ENCODE peak calls at places on chromosomes 6 and 20, in six cellular contexts. C, R, F, U, J and X are unnamed samples.

GRCh38 chr6:14511192-14511591 is 393.6 kb downstream of the CD83 start:
- DNase-seq in U (no peak), R (no peak), F (no peak), J (no peak), C (no peak), X (no peak)

GRCh38 chr6:166936079-166936787 is 20.1 kb downstream of the RNASET2 start:
- DNase-seq in U (peak; percentile 44), C (no peak), R (no peak), J (no peak), F (no peak), X (no peak)

GRCh38 chr6:77715588-77715987 is 62.7 kb downstream of the MEI4 start:
- DNase-seq in C (no peak), U (no peak), J (no peak), F (no peak), R (no peak), X (no peak)

GRCh38 chr6:31687860-31688693 is 7.2 kb upstream of the LY6G5C start:
- DNase-seq in C (no peak), J (no peak), R (no peak), U (no peak), F (no peak), X (no peak)

GRCh38 chr6:134021396-134022122 is 30.9 kb downstream of the SLC2A12 start:
- DNase-seq in J (no peak), F (no peak), U (no peak), C (no peak), R (no peak), X (no peak)

GRCh38 chr6:54846857-54847721 is 518 bp downstream of the FAM83B start:
- DNase-seq in J (no peak), R (no peak), C (no peak), F (no peak), U (no peak), X (peak; percentile 33)

GRCh38 chr20:61057313-61058171 is 194.5 kb upstream of the CDH4 start:
- DNase-seq in C (no peak), R (no peak), J (no peak), U (no peak), F (no peak), X (no peak)

GRCh38 chr20:13029687-13030510 is 21.1 kb downstream of the SPTLC3 start:
- DNase-seq in U (peak; percentile 98), J (no peak), C (no peak), F (peak; percentile 64), R (peak; percentile 97), X (no peak)

GRCh38 chr20:47980336-47981177 is 195.3 kb upstream of the SULF2 start:
- DNase-seq in J (no peak), U (no peak), R (no peak), C (no peak), F (no peak), X (no peak)

GRCh38 chr20:7520361-7520760 is 419.9 kb downstream of the HAO1 start:
- DNase-seq in R (no peak), J (no peak), U (no peak), F (no peak), C (no peak), X (no peak)

GRCh38 chr6:98574991-98575390 is 259.4 kb upstream of the POU3F2 start:
- DNase-seq in U (no peak), C (peak; percentile 22), F (peak; percentile 14), R (no peak), J (no peak), X (no peak)

GRCh38 chr6:4913705-4914411 is 90.0 kb downstream of the RPP40 start:
- DNase-seq in U (no peak), F (no peak), R (no peak), J (no peak), C (no peak), X (no peak)

GRCh38 chr6:138555294-138555988 is 56.1 kb upstream of the NHSL1 start:
- DNase-seq in F (no peak), U (no peak), R (no peak), J (no peak), C (no peak), X (no peak)

GRCh38 chr6:90078513-90079289 is 184.4 kb downstream of the GJA10 start:
- DNase-seq in F (no peak), R (peak; percentile 5), C (no peak), J (no peak), U (no peak), X (no peak)

GRCh38 chr6:108805611-108806181 is 42.5 kb upstream of the ARMC2 start:
- DNase-seq in C (no peak), U (no peak), J (no peak), F (peak; percentile 24), R (no peak), X (no peak)

GRCh38 chr6:166282394-166283032 is 25.7 kb downstream of the PRR18 start:
- DNase-seq in U (no peak), C (no peak), R (peak; percentile 29), F (no peak), J (no peak), X (no peak)

GRCh38 chr6:26215200-26216014 is 128.2 kb downstream of the HFE start:
- DNase-seq in C (no peak), R (no peak), U (peak; percentile 28), F (peak; percentile 20), J (no peak), X (no peak)

GRCh38 chr20:4957939-4958362 is 43.4 kb downstream of the SLC23A2 start:
- DNase-seq in J (no peak), C (no peak), F (no peak), U (peak; percentile 54), R (peak; percentile 49), X (no peak)

GRCh38 chr6:130625825-130626500 is 201.2 kb upstream of the SMLR1 start:
- DNase-seq in U (peak; percentile 57), C (no peak), F (no peak), J (no peak), R (peak; percentile 87), X (no peak)

GRCh38 chr6:63307581-63308246 is 12.1 kb downstream of the LGSN start:
- DNase-seq in C (no peak), R (peak; percentile 51), J (no peak), F (no peak), U (peak; percentile 70), X (no peak)

DNA sequence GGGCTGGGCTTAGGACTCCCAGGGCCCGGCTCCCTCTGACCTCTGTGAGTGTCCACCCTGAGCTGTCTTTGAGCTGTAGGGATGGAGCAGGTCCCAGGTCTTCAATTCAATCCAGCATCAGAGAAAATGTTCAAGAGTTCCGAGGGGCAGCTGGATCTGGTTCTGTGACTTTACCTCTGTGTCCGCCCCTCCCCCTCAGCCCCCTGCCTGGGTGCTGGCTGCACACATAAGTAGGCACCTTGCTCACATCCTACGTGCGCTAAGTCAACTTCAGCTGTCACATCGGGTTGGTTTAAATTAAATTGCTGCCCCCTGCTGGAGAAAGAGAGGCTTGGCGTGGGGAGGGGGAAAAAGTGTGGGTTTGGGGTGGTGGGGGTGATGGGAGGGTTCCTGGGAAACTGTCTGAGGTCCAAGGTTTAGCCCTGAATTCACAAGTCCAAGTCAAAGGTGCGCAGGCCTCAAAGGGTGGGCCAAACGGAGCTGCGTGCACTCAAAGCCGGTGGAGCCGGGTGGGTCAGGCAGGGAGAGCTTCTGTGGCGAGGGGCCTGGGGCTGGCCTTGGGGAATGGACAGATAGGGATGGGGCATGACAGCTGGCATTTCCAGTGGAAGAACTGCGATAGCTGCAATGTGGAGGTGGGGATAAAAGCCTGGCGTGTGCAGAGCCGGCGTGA is 3.0 kb downstream of the WFDC5 start:
- DNase-seq in C (no peak), R (no peak), F (no peak), U (peak; percentile 36), J (no peak), X (no peak)
- TF ChIP-seq CTCF in C (peak; percentile 29), R (peak; percentile 54), F (peak; percentile 20), U (peak; percentile 66), J (peak; percentile 31), X (peak; percentile 54)

GRCh38 chr6:18121580-18122127 is 823 bp downstream of the NHLRC1 start:
- DNase-seq in F (no peak), U (no peak), J (no peak), R (no peak), C (no peak), X (no peak)
- TF ChIP-seq CTCF in F (no peak), U (peak; percentile 30), J (no peak), R (no peak), C (no peak), X (no peak)

GRCh38 chr6:106161475-106161874 is 75.3 kb downstream of the PRDM1 start:
- DNase-seq in F (no peak), R (no peak), J (no peak), C (no peak), U (no peak), X (no peak)

GRCh38 chr6:106161893-106162292 is 75.8 kb downstream of the PRDM1 start:
- DNase-seq in U (no peak), F (no peak), J (no peak), C (no peak), R (no peak), X (no peak)

GRCh38 chr6:106163966-106164877 is 78.1 kb downstream of the PRDM1 start:
- DNase-seq in U (peak; percentile 95), C (peak; percentile 31), R (peak; percentile 90), F (peak; percentile 21), J (no peak), X (no peak)

GRCh38 chr6:106162926-106163325 is 76.8 kb downstream of the PRDM1 start:
- DNase-seq in F (no peak), U (no peak), R (peak; percentile 72), J (no peak), C (no peak), X (no peak)

GRCh38 chr6:106163446-106163965 is 77.4 kb downstream of the PRDM1 start:
- DNase-seq in R (peak; percentile 76), U (peak; percentile 93), F (peak; percentile 51), J (no peak), C (no peak), X (no peak)
- TF ChIP-seq CTCF in R (peak; percentile 30), U (peak; percentile 50), F (peak; percentile 8), J (no peak), C (no peak), X (no peak)

GRCh38 chr20:52062452-52063209 is 128.9 kb downstream of the ZFP64 start:
- DNase-seq in F (no peak), R (no peak), C (no peak), J (no peak), U (no peak), X (no peak)

GRCh38 chr20:52056203-52057062 is 135.1 kb downstream of the ZFP64 start:
- DNase-seq in F (no peak), U (peak; percentile 71), J (no peak), R (peak; percentile 91), C (no peak), X (no peak)

GRCh38 chr20:52064936-52065335 is 126.6 kb downstream of the ZFP64 start:
- DNase-seq in U (no peak), F (no peak), R (no peak), J (no peak), C (no peak), X (no peak)

DNA sequence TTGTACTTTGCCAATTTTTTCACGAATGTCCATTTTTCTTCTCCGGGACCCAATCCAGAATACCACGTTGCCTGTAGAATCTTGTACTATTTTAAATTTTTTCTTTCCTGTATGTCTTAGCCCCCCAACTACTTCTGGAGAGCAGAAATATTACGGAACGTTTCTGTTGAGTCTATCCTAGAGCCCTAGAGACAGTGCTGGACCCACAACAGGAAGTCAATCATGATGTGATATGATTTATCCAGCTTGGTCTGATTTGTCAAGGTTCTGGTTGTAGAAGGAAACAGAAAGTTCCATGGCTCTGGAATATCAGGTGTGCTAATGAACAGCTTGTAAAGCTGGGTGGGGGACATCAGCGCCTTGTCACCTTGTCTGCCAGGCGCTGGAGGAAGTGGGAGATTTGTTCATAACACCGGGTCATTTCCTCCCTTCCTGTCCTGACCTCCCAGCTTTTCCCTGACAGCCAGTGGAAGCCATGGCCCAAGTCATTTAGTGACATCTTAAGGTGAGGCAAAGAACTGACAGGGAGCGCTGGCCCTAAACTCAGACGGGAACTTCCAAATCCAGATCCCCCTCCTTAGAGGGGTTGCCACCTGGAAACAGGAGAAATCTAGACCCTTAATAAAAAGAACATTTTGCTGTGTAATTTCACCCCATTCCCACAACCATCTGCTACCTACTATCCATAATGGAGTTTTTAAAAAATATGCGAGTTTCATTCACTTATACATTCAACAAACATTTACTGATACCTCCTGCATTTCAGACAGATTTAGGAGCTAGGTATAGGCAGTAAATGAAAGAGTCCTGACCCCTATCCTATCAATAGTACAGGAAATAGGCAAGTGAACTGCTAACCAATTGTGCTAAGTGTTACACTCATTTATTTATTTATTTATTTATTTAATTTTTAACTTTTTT is 130.5 kb downstream of the ZFP64 start:
- DNase-seq in R (peak; percentile 43), J (no peak), C (no peak), U (peak; percentile 52), F (no peak), X (peak; percentile 12)
- TF ChIP-seq CTCF in R (peak; percentile 48), J (no peak), C (no peak), U (peak; percentile 64), F (no peak), X (peak; percentile 44)